ENCODE peak calls at places on chromosomes 6 and 20, in four cellular contexts. H, M, O and W are unnamed samples.

GRCh38 chr6:5466459-5466858 is 205.1 kb downstream of the FARS2 start:
- DNase-seq in M (peak; percentile 70), H (no peak), O (no peak), W (no peak)

GRCh38 chr20:44173116-44173515 is 13.9 kb downstream of the JPH2 start:
- DNase-seq in M (no peak), H (no peak), O (no peak), W (no peak)

GRCh38 chr6:156686940-156687874 is 90.0 kb upstream of the ARID1B start:
- DNase-seq in M (peak; percentile 91), O (peak; percentile 95), H (peak; percentile 84), W (peak; percentile 85)

GRCh38 chr20:5863040-5863811 is 87.1 kb downstream of the TRMT6 start:
- DNase-seq in O (no peak), H (no peak), M (peak; percentile 81), W (no peak)

GRCh38 chr6:151502499-151502898 is 8.7 kb downstream of the CCDC170 start:
- DNase-seq in M (peak; percentile 60), O (no peak), H (no peak), W (no peak)

GRCh38 chr20:63736893-63737689 is 627 bp downstream of the LIME1 start:
- DNase-seq in H (peak; percentile 12), M (no peak), O (peak; percentile 69), W (peak; percentile 76)

GRCh38 chr20:45358282-45359068 is 4.5 kb upstream of the SYS1 start:
- DNase-seq in O (peak; percentile 88), M (peak; percentile 81), H (no peak), W (peak; percentile 45)

GRCh38 chr6:17472653-17473183 is 79.3 kb downstream of the CAP2 start:
- DNase-seq in M (peak; percentile 37), H (no peak), O (no peak), W (peak; percentile 54)

GRCh38 chr6:5115168-5115567 is 30.0 kb downstream of the PPP1R3G start:
- DNase-seq in M (no peak), O (no peak), H (no peak), W (no peak)

GRCh38 chr6:165961236-165961751 is 206.4 kb downstream of the TBXT start:
- DNase-seq in O (no peak), H (no peak), M (no peak), W (no peak)

GRCh38 chr6:136510782-136511181 is 39.4 kb downstream of the MAP7 start:
- DNase-seq in O (no peak), H (no peak), M (peak; percentile 28), W (no peak)

GRCh38 chr6:2498224-2498623 is 252.5 kb downstream of the MYLK4 start:
- DNase-seq in H (no peak), O (no peak), M (peak; percentile 58), W (no peak)

GRCh38 chr6:19714415-19715165 is 122.6 kb upstream of the ID4 start:
- DNase-seq in O (no peak), M (peak; percentile 34), H (no peak), W (peak; percentile 74)

GRCh38 chr6:167733740-167734661 is 92.7 kb upstream of the AFDN start:
- DNase-seq in M (peak; percentile 3), H (no peak), O (no peak), W (peak; percentile 28)

GRCh38 chr20:9575836-9576235 is 61.4 kb downstream of the LAMP5 start:
- DNase-seq in M (no peak), O (no peak), H (no peak), W (no peak)

GRCh38 chr20:3371757-3372156 is 35.7 kb downstream of the DNAAF9 start:
- DNase-seq in H (no peak), M (no peak), O (no peak), W (no peak)

GRCh38 chr6:132314432-132314831 is 86.8 kb downstream of the MOXD1 start:
- DNase-seq in M (no peak), H (no peak), O (no peak), W (no peak)

GRCh38 chr6:94769197-94769596 is 808.1 kb upstream of the MANEA start:
- DNase-seq in H (no peak), O (no peak), M (no peak), W (peak; percentile 53)

GRCh38 chr6:45930419-45931059 is 85.1 kb downstream of the CLIC5 start:
- DNase-seq in H (peak; percentile 54), M (peak; percentile 51), O (peak; percentile 74), W (peak; percentile 89)

GRCh38 chr6:3267162-3267561 is 8.4 kb downstream of the PSMG4 start:
- DNase-seq in H (no peak), M (no peak), O (no peak), W (no peak)

GRCh38 chr20:50762435-50763201 is 31.2 kb downstream of the PARD6B start:
- DNase-seq in H (peak; percentile 46), M (peak; percentile 70), O (peak; percentile 76), W (no peak)

GRCh38 chr6:70627500-70628254 is 40.0 kb upstream of the SMAP1 start:
- DNase-seq in M (no peak), O (no peak), H (no peak), W (no peak)

GRCh38 chr6:116682334-116682712 is 1.3 kb downstream of the KPNA5 start:
- DNase-seq in O (no peak), M (peak; percentile 68), H (no peak), W (no peak)

GRCh38 chr6:16769986-16770376 is 8.7 kb upstream of the ATXN1 start:
- DNase-seq in O (no peak), H (no peak), M (peak; percentile 95), W (no peak)

GRCh38 chr6:1202201-1202600 is 109.7 kb upstream of the FOXQ1 start:
- DNase-seq in M (no peak), O (no peak), H (no peak), W (peak; percentile 83)

GRCh38 chr6:90940812-90941481 is 354.1 kb upstream of the MAP3K7 start:
- DNase-seq in H (no peak), M (peak; percentile 61), O (no peak), W (no peak)

GRCh38 chr6:72554203-72554564 is 67.7 kb upstream of the KCNQ5 start:
- DNase-seq in H (no peak), M (peak; percentile 92), O (no peak), W (no peak)

GRCh38 chr20:25444556-25444955 is 37.1 kb downstream of the GINS1 start:
- DNase-seq in H (no peak), O (no peak), M (no peak), W (no peak)
- H3K36me3 ChIP-seq in H (peaks cover 32% of the 10 kb centered on the region), O (no peaks in the 10 kb centered on the region), M (no peaks in the 10 kb centered on the region), W (peaks cover 92% of the 10 kb centered on the region)

GRCh38 chr6:12017876-12018401 is 5.8 kb downstream of the HIVEP1 start:
- DNase-seq in H (no peak), O (no peak), M (no peak), W (no peak)

GRCh38 chr6:12020187-12020791 is 8.2 kb downstream of the HIVEP1 start:
- DNase-seq in H (no peak), M (no peak), O (no peak), W (no peak)

GRCh38 chr6:12014027-12014872 is 2.1 kb downstream of the HIVEP1 start:
- DNase-seq in O (no peak), M (peak; percentile 94), H (no peak), W (no peak)

GRCh38 chr6:12014873-12015149 is 2.7 kb downstream of the HIVEP1 start:
- DNase-seq in O (no peak), H (no peak), M (no peak), W (no peak)

GRCh38 chr6:12017263-12017662 is 5.2 kb downstream of the HIVEP1 start:
- DNase-seq in O (no peak), H (peak; percentile 23), M (no peak), W (no peak)
- H3K36me3 ChIP-seq in O (no peaks in the 10 kb centered on the region), H (peaks cover 9% of the 10 kb centered on the region), M (peaks cover 8% of the 10 kb centered on the region), W (peaks cover 57% of the 10 kb centered on the region)

DNA sequence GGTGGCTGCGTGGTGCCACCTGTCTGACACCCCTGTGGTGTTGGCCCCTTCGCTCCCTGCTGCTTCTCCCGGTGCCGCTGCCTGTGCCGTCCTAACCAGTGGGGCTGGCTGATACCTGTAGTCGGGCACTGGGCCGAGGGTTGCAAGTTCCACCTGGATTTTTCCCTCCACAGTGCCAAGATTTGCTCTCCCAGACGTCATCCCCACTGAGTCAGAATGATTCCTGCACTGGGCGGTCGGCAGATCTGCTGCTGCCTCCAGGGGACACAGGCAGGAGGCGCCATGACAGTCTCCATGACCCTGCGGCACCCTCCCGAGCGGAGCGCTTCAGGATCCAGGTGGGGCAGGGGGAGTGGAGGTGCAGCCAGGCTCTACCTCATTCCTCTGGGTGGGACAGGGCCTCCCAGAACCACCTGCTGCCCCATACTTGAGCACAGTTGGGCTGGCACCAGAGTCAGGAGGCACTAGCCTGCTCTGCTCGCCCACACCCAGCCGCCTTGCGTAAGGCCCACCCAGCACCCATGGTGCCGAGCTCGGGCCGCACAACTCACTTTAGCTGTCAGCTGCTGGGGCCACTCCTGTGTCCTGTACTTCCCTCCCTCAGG is 60.2 kb downstream of the TCP11 start:
- DNase-seq in O (peak; percentile 71), H (no peak), M (no peak), W (peak; percentile 58)
- H3K36me3 ChIP-seq in O (peaks cover 93% of the 10 kb centered on the region), H (peaks cover 2% of the 10 kb centered on the region), M (peaks cover 1% of the 10 kb centered on the region), W (peaks cover 21% of the 10 kb centered on the region)

GRCh38 chr6:161088676-161089328 is 97.2 kb downstream of the MAP3K4 start:
- DNase-seq in H (no peak), M (peak; percentile 46), O (no peak), W (no peak)
- H3K36me3 ChIP-seq in H (peaks cover 45% of the 10 kb centered on the region), M (peaks cover 2% of the 10 kb centered on the region), O (peaks cover 92% of the 10 kb centered on the region), W (peaks cover 95% of the 10 kb centered on the region)